ENCODE peak calls at places on chromosomes 7 and 10, in four cellular contexts. One of them, this sample, is unnamed. For H3K4me1, the result is how much of the 10 kb centered on the place peaks cover.

GRCh38 chr10:133334495-133335237 is 2.0 kb downstream of the CALY start:
- ATAC-seq in pancreas: peak
- ATAC-seq in HCT116: no peak
- ATAC-seq in lower lobe of right lung: peak
- ATAC-seq in this sample: peak

GRCh38 chr10:75008952-75009351 is 102.5 kb upstream of the SAMD8 start:
- ATAC-seq in pancreas: no peak
- ATAC-seq in HCT116: no peak
- ATAC-seq in lower lobe of right lung: no peak
- ATAC-seq in this sample: no peak

GRCh38 chr10:34760606-34761005 is 54.5 kb downstream of the PARD3 start:
- ATAC-seq in pancreas: peak
- ATAC-seq in HCT116: no peak
- ATAC-seq in lower lobe of right lung: no peak
- ATAC-seq in this sample: no peak

GRCh38 chr7:5497158-5498103 is 73.8 kb upstream of the TNRC18 start:
- ATAC-seq in pancreas: no peak
- ATAC-seq in HCT116: no peak
- ATAC-seq in lower lobe of right lung: no peak
- ATAC-seq in this sample: no peak

GRCh38 chr7:24932815-24933214 is 47.2 kb downstream of the OSBPL3 start:
- ATAC-seq in pancreas: no peak
- ATAC-seq in HCT116: no peak
- ATAC-seq in lower lobe of right lung: no peak
- ATAC-seq in this sample: no peak

GRCh38 chr10:78899996-78900714 is 168.6 kb upstream of the ZMIZ1 start:
- ATAC-seq in pancreas: no peak
- ATAC-seq in HCT116: no peak
- ATAC-seq in lower lobe of right lung: no peak
- ATAC-seq in this sample: peak

GRCh38 chr10:31769564-31769963 is 159.1 kb downstream of the ARHGAP12 start:
- ATAC-seq in pancreas: no peak
- ATAC-seq in HCT116: no peak
- ATAC-seq in lower lobe of right lung: no peak
- ATAC-seq in this sample: no peak

GRCh38 chr10:30041394-30042105 is 17.8 kb downstream of the JCAD start:
- ATAC-seq in pancreas: peak
- ATAC-seq in HCT116: no peak
- ATAC-seq in lower lobe of right lung: peak
- ATAC-seq in this sample: peak

GRCh38 chr7:38310601-38311057 is 37.2 kb upstream of the TARP start:
- ATAC-seq in pancreas: peak
- ATAC-seq in HCT116: no peak
- ATAC-seq in lower lobe of right lung: peak
- ATAC-seq in this sample: peak

GRCh38 chr10:79019961-79020491 is 48.7 kb upstream of the ZMIZ1 start:
- ATAC-seq in pancreas: no peak
- ATAC-seq in HCT116: no peak
- ATAC-seq in lower lobe of right lung: no peak
- ATAC-seq in this sample: peak

GRCh38 chr7:127404282-127405049 is 12.0 kb upstream of the ZNF800 start:
- ATAC-seq in pancreas: no peak
- ATAC-seq in HCT116: no peak
- ATAC-seq in lower lobe of right lung: no peak
- ATAC-seq in this sample: no peak

GRCh38 chr7:36261019-36261754 is 108.1 kb downstream of the EEPD1 start:
- ATAC-seq in pancreas: no peak
- ATAC-seq in HCT116: no peak
- ATAC-seq in lower lobe of right lung: no peak
- ATAC-seq in this sample: no peak

GRCh38 chr10:103890194-103890658 is 27.8 kb downstream of the STN1 start:
- ATAC-seq in pancreas: peak
- ATAC-seq in HCT116: peak
- ATAC-seq in lower lobe of right lung: peak
- ATAC-seq in this sample: no peak

GRCh38 chr10:48701139-48701901 is 16.6 kb downstream of the WDFY4 start:
- ATAC-seq in pancreas: no peak
- ATAC-seq in HCT116: no peak
- ATAC-seq in lower lobe of right lung: no peak
- ATAC-seq in this sample: no peak

GRCh38 chr7:7156663-7157062 is 25.7 kb upstream of the C1GALT1 start:
- ATAC-seq in pancreas: no peak
- ATAC-seq in HCT116: no peak
- ATAC-seq in lower lobe of right lung: no peak
- ATAC-seq in this sample: no peak

GRCh38 chr7:143391462-143392404 is 10.6 kb downstream of the ZYX start:
- ATAC-seq in pancreas: peak
- ATAC-seq in HCT116: no peak
- ATAC-seq in lower lobe of right lung: peak
- ATAC-seq in this sample: peak

GRCh38 chr10:83680470-83680891 is 458.8 kb upstream of the GHITM start:
- ATAC-seq in pancreas: no peak
- ATAC-seq in HCT116: no peak
- ATAC-seq in lower lobe of right lung: no peak
- ATAC-seq in this sample: no peak

GRCh38 chr7:106071356-106071998 is 40.6 kb downstream of the SYPL1 start:
- ATAC-seq in pancreas: peak
- ATAC-seq in HCT116: peak
- ATAC-seq in lower lobe of right lung: peak
- ATAC-seq in this sample: peak

GRCh38 chr7:70492641-70493040 is 639.3 kb upstream of the GALNT17 start:
- ATAC-seq in pancreas: no peak
- ATAC-seq in HCT116: no peak
- ATAC-seq in lower lobe of right lung: no peak
- ATAC-seq in this sample: no peak

GRCh38 chr10:33098966-33099663 is 141.1 kb upstream of the ITGB1 start:
- ATAC-seq in pancreas: no peak
- ATAC-seq in HCT116: no peak
- ATAC-seq in lower lobe of right lung: no peak
- ATAC-seq in this sample: no peak

GRCh38 chr10:31897506-31897905 is 31.1 kb downstream of the ARHGAP12 start:
- ATAC-seq in pancreas: no peak
- ATAC-seq in HCT116: peak
- ATAC-seq in lower lobe of right lung: no peak
- ATAC-seq in this sample: no peak

GRCh38 chr7:90320801-90321494 is at the start of gene FAM237B:
- ATAC-seq in pancreas: peak
- ATAC-seq in HCT116: no peak
- ATAC-seq in lower lobe of right lung: peak
- ATAC-seq in this sample: no peak

GRCh38 chr10:3054816-3055202 is 12.5 kb upstream of the PFKP start:
- ATAC-seq in pancreas: no peak
- ATAC-seq in HCT116: no peak
- ATAC-seq in lower lobe of right lung: no peak
- ATAC-seq in this sample: no peak

GRCh38 chr7:31066516-31067130 is 14.5 kb downstream of the ADCYAP1R1 start:
- ATAC-seq in pancreas: no peak
- ATAC-seq in HCT116: no peak
- ATAC-seq in lower lobe of right lung: no peak
- ATAC-seq in this sample: no peak

GRCh38 chr10:79249156-79250121 is 97.8 kb upstream of the PPIF start:
- ATAC-seq in pancreas: no peak
- ATAC-seq in HCT116: no peak
- ATAC-seq in lower lobe of right lung: no peak
- ATAC-seq in this sample: no peak

GRCh38 chr7:98202367-98203195 is 8.7 kb upstream of the BHLHA15 start:
- ATAC-seq in pancreas: peak
- ATAC-seq in HCT116: no peak
- ATAC-seq in lower lobe of right lung: peak
- ATAC-seq in this sample: no peak

GRCh38 chr7:123209786-123210185 is 10.0 kb upstream of the SLC13A1 start:
- ATAC-seq in pancreas: peak
- ATAC-seq in HCT116: no peak
- ATAC-seq in lower lobe of right lung: peak
- ATAC-seq in this sample: no peak

GRCh38 chr10:22229756-22230330 is 12.0 kb upstream of the EBLN1 start:
- ATAC-seq in pancreas: peak
- ATAC-seq in HCT116: no peak
- ATAC-seq in lower lobe of right lung: peak
- ATAC-seq in this sample: no peak

GRCh38 chr7:29095666-29096560 is 50.4 kb downstream of the CPVL start:
- ATAC-seq in pancreas: peak
- ATAC-seq in HCT116: no peak
- ATAC-seq in lower lobe of right lung: no peak
- ATAC-seq in this sample: peak

GRCh38 chr7:54956865-54957264 is 62.0 kb upstream of the EGFR start:
- ATAC-seq in pancreas: no peak
- ATAC-seq in HCT116: no peak
- ATAC-seq in lower lobe of right lung: no peak
- ATAC-seq in this sample: no peak

GRCh38 chr7:148261996-148262688 is 328.4 kb upstream of the C7orf33 start:
- ATAC-seq in pancreas: no peak
- ATAC-seq in HCT116: peak
- ATAC-seq in lower lobe of right lung: peak
- ATAC-seq in this sample: no peak

GRCh38 chr7:120052884-120053382 is 220.0 kb upstream of the KCND2 start:
- ATAC-seq in pancreas: peak
- ATAC-seq in HCT116: no peak
- ATAC-seq in lower lobe of right lung: peak
- ATAC-seq in this sample: peak

GRCh38 chr7:85125160-85125559 is 61.7 kb downstream of the SEMA3D start:
- ATAC-seq in pancreas: no peak
- ATAC-seq in HCT116: no peak
- ATAC-seq in lower lobe of right lung: no peak
- ATAC-seq in this sample: no peak

GRCh38 chr7:19143930-19144574 is 1.2 kb downstream of the FERD3L start:
- ATAC-seq in pancreas: no peak
- ATAC-seq in HCT116: no peak
- ATAC-seq in lower lobe of right lung: no peak
- ATAC-seq in this sample: peak

GRCh38 chr7:132345030-132345429 is 231.2 kb downstream of the PLXNA4 start:
- ATAC-seq in pancreas: no peak
- ATAC-seq in HCT116: no peak
- ATAC-seq in lower lobe of right lung: no peak
- ATAC-seq in this sample: no peak

GRCh38 chr10:114565066-114565465 is 93.0 kb downstream of the ABLIM1 start:
- ATAC-seq in pancreas: no peak
- ATAC-seq in HCT116: no peak
- ATAC-seq in lower lobe of right lung: no peak
- ATAC-seq in this sample: no peak
- H3K4me1 ChIP-seq in pancreas: under half
- H3K4me1 ChIP-seq in HCT116: under half
- H3K4me1 ChIP-seq in lower lobe of right lung: under half
- H3K4me1 ChIP-seq in this sample: under half

GRCh38 chr7:76260171-76260703 is 42.2 kb upstream of the HSPB1 start:
- ATAC-seq in pancreas: peak
- ATAC-seq in HCT116: peak
- ATAC-seq in lower lobe of right lung: peak
- ATAC-seq in this sample: no peak
- TF ChIP-seq CTCF in pancreas: no peak
- TF ChIP-seq CTCF in HCT116: no peak
- TF ChIP-seq CTCF in lower lobe of right lung: no peak
- TF ChIP-seq CTCF in this sample: no peak

GRCh38 chr7:874036-874749 is 2.2 kb upstream of the GET4 start:
- ATAC-seq in pancreas: no peak
- ATAC-seq in HCT116: no peak
- ATAC-seq in lower lobe of right lung: no peak
- ATAC-seq in this sample: no peak

GRCh38 chr7:869348-869747 is 7.0 kb upstream of the GET4 start:
- ATAC-seq in pancreas: no peak
- ATAC-seq in HCT116: no peak
- ATAC-seq in lower lobe of right lung: no peak
- ATAC-seq in this sample: no peak

GRCh38 chr7:873367-874002 is 2.9 kb upstream of the GET4 start:
- ATAC-seq in pancreas: peak
- ATAC-seq in HCT116: peak
- ATAC-seq in lower lobe of right lung: peak
- ATAC-seq in this sample: peak

GRCh38 chr7:875051-875450 is 1.3 kb upstream of the GET4 start:
- ATAC-seq in pancreas: no peak
- ATAC-seq in HCT116: no peak
- ATAC-seq in lower lobe of right lung: no peak
- ATAC-seq in this sample: no peak

GRCh38 chr7:871900-872537 is 4.3 kb upstream of the GET4 start:
- ATAC-seq in pancreas: no peak
- ATAC-seq in HCT116: no peak
- ATAC-seq in lower lobe of right lung: no peak
- ATAC-seq in this sample: no peak
- H3K4me1 ChIP-seq in pancreas: under half
- H3K4me1 ChIP-seq in HCT116: under half
- H3K4me1 ChIP-seq in lower lobe of right lung: under half
- H3K4me1 ChIP-seq in this sample: under half

GRCh38 chr10:125742465-125742864 is 23.0 kb downstream of the EDRF1 start:
- ATAC-seq in pancreas: no peak
- ATAC-seq in HCT116: peak
- ATAC-seq in lower lobe of right lung: no peak
- ATAC-seq in this sample: no peak
- TF ChIP-seq CTCF in pancreas: no peak
- TF ChIP-seq CTCF in HCT116: peak
- TF ChIP-seq CTCF in lower lobe of right lung: no peak
- TF ChIP-seq CTCF in this sample: no peak

GRCh38 chr10:88226891-88227290 is 356.2 kb downstream of the RNLS start:
- ATAC-seq in pancreas: no peak
- ATAC-seq in HCT116: no peak
- ATAC-seq in lower lobe of right lung: no peak
- ATAC-seq in this sample: no peak
- H3K4me1 ChIP-seq in pancreas: under half
- H3K4me1 ChIP-seq in HCT116: under half
- H3K4me1 ChIP-seq in lower lobe of right lung: under half
- H3K4me1 ChIP-seq in this sample: under half

DNA sequence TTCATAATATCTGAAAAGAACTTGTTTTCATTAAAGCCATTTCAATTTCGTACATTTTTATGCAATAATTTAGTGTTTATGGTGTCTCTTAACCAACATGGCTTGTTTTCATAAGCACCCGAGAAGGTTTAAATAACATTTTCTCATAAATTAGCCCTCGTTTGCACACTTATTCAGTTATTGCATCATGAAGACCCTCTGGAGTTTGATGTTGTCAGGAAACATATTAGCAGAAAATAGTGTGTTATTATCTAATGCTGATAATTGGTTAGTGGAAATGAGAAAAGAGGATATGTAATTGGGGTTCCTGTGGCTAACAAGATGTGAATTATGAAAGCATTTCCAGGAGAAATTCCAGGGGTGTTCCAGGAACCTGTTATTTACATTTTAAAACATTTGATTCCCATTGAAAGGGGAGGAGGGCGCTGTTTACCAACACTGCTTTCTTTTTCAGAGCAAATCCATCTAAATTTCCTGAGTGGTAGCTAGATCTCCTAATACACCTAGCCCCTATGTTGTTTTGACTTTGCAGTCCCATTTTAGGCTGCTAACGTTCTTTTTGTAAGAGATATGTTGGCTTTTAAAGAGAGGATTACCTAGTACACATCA is 130.7 kb downstream of the TCF7L2 start:
- ATAC-seq in pancreas: no peak
- ATAC-seq in HCT116: no peak
- ATAC-seq in lower lobe of right lung: no peak
- ATAC-seq in this sample: no peak
- TF ChIP-seq CTCF in pancreas: no peak
- TF ChIP-seq CTCF in HCT116: peak
- TF ChIP-seq CTCF in lower lobe of right lung: no peak
- TF ChIP-seq CTCF in this sample: no peak